ENCODE peak calls at places on chromosomes 2 and 18, in six cellular contexts. A is AG04449, P is colonic mucosa, K is spleen, M is thoracic aorta, S is mesothelial cell of epicardium. Q is an unnamed sample.

GRCh38 chr2:239685965-239686364 is 285.1 kb upstream of the HDAC4 start:
- DNase-seq in A (no peak), P (peak), K (no peak), M (no peak), S (no peak), Q (no peak)

GRCh38 chr2:181857471-181857870 is 34.1 kb upstream of the ITPRID2 start:
- DNase-seq in A (no peak), P (no peak), K (no peak), M (no peak), S (no peak), Q (no peak)

GRCh38 chr2:156537147-156537546 is 101.0 kb downstream of the GPD2 start:
- DNase-seq in A (no peak), P (no peak), K (no peak), M (no peak), S (no peak), Q (no peak)

GRCh38 chr18:35130236-35130635 is 89.0 kb downstream of the MAPRE2 start:
- DNase-seq in A (no peak), P (no peak), K (no peak), M (no peak), S (no peak), Q (no peak)

GRCh38 chr2:175035806-175036205 is 30.6 kb upstream of the CHN1 start:
- DNase-seq in A (no peak), P (no peak), K (no peak), M (no peak), S (no peak), Q (no peak)

GRCh38 chr2:12719400-12720104 is 2.8 kb downstream of the TRIB2 start:
- DNase-seq in A (no peak), P (no peak), K (no peak), M (no peak), S (no peak), Q (no peak)

GRCh38 chr2:46985512-46985911 is 69.9 kb upstream of the MCFD2 start:
- DNase-seq in A (no peak), P (no peak), K (peak), M (no peak), S (no peak), Q (no peak)

GRCh38 chr18:12254137-12254819 is at the start of gene CIDEA:
- DNase-seq in A (no peak), P (no peak), K (peak), M (no peak), S (peak), Q (no peak)

GRCh38 chr18:38011446-38011845 is 445.8 kb upstream of the CELF4 start:
- DNase-seq in A (no peak), P (no peak), K (no peak), M (no peak), S (no peak), Q (no peak)

GRCh38 chr2:105969552-105969951 is 224.5 kb downstream of the UXS1 start:
- DNase-seq in A (no peak), P (no peak), K (no peak), M (no peak), S (no peak), Q (no peak)

GRCh38 chr2:240825476-240825875 is 5.5 kb upstream of the KIF1A start:
- DNase-seq in A (no peak), P (no peak), K (no peak), M (no peak), S (no peak), Q (no peak)

GRCh38 chr2:226727251-226727650 is 72.4 kb downstream of the IRS1 start:
- DNase-seq in A (no peak), P (no peak), K (no peak), M (no peak), S (no peak), Q (no peak)

GRCh38 chr18:62245699-62246098 is 58.6 kb downstream of the RELCH start:
- DNase-seq in A (no peak), P (no peak), K (no peak), M (no peak), S (no peak), Q (no peak)

GRCh38 chr2:217790681-217791392 is 212.0 kb downstream of the TNS1 start:
- DNase-seq in A (peak), P (no peak), K (peak), M (no peak), S (no peak), Q (no peak)

GRCh38 chr18:54899500-54899899 is 59.8 kb downstream of the CCDC68 start:
- DNase-seq in A (no peak), P (no peak), K (no peak), M (no peak), S (no peak), Q (no peak)

GRCh38 chr2:8277921-8278571 is 403.8 kb upstream of the ID2 start:
- DNase-seq in A (no peak), P (no peak), K (no peak), M (no peak), S (no peak), Q (no peak)

GRCh38 chr2:155223781-155224406 is 525.4 kb downstream of the KCNJ3 start:
- DNase-seq in A (no peak), P (no peak), K (no peak), M (no peak), S (no peak), Q (no peak)

GRCh38 chr18:67500512-67500911 is 16.0 kb downstream of the DSEL start:
- DNase-seq in A (no peak), P (no peak), K (no peak), M (no peak), S (no peak), Q (no peak)

GRCh38 chr2:182868049-182868422 is 1.6 kb upstream of the FRZB start:
- DNase-seq in A (no peak), P (no peak), K (no peak), M (no peak), S (no peak), Q (no peak)

GRCh38 chr18:73563345-73563744 is 584.3 kb downstream of the FBXO15 start:
- DNase-seq in A (peak), P (no peak), K (no peak), M (no peak), S (no peak), Q (no peak)

GRCh38 chr2:216694201-216694825 is 1.0 kb downstream of the IGFBP5 start:
- DNase-seq in A (no peak), P (no peak), K (no peak), M (no peak), S (peak), Q (no peak)

GRCh38 chr2:230564805-230565779 is 147.6 kb upstream of the CAB39 start:
- DNase-seq in A (peak), P (no peak), K (no peak), M (no peak), S (no peak), Q (no peak)

GRCh38 chr2:177283871-177284270 is 19.3 kb upstream of the NFE2L2 start:
- DNase-seq in A (no peak), P (no peak), K (no peak), M (no peak), S (no peak), Q (no peak)

GRCh38 chr2:132729572-132729971 is 59.6 kb upstream of the LYPD1 start:
- DNase-seq in A (no peak), P (no peak), K (no peak), M (no peak), S (no peak), Q (no peak)

GRCh38 chr2:86764661-86765307 is 25.9 kb downstream of the CD8A start:
- DNase-seq in A (no peak), P (no peak), K (no peak), M (no peak), S (no peak), Q (no peak)
- TF ChIP-seq CTCF in A (peak), P (peak), K (peak), M (peak), S (peak), Q (peak)

GRCh38 chr2:9484533-9484932 is 10.2 kb downstream of the IAH1 start:
- DNase-seq in A (no peak), P (no peak), K (no peak), M (no peak), S (no peak), Q (no peak)
- TF ChIP-seq CTCF in A (no peak), P (no peak), K (no peak), M (no peak), S (no peak), Q (no peak)

GRCh38 chr2:121340926-121341325 is 55.9 kb upstream of the TFCP2L1 start:
- DNase-seq in A (no peak), P (no peak), K (no peak), M (no peak), S (no peak), Q (no peak)

GRCh38 chr2:121336528-121337294 is 51.7 kb upstream of the TFCP2L1 start:
- DNase-seq in A (no peak), P (no peak), K (no peak), M (no peak), S (no peak), Q (no peak)

GRCh38 chr2:121334581-121335293 is 49.7 kb upstream of the TFCP2L1 start:
- DNase-seq in A (no peak), P (no peak), K (peak), M (no peak), S (no peak), Q (no peak)

GRCh38 chr2:121335294-121336290 is 50.6 kb upstream of the TFCP2L1 start:
- DNase-seq in A (no peak), P (no peak), K (peak), M (no peak), S (no peak), Q (no peak)

DNA sequence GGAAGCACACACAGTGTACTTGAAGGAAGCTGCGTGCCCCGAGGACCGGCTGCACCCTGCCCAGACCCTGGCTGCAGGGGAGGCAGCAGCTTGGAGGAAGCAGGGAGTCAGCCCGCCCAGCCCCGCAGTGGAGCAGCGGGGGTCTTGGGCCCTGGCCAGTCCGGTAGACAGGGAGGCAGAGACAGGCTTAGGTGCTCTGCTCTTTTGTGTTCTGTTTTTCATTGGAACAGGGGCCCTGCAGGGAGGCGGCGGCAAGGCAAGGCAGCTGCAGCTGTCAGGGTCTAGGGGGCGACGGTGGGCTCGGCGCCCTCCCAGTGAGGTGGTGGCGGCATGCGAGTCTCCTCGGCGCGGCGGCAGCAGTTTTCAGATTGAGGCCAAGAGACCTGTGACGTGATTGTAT is 53.3 kb upstream of the TFCP2L1 start:
- DNase-seq in A (no peak), P (no peak), K (peak), M (no peak), S (no peak), Q (no peak)
- TF ChIP-seq CTCF in A (no peak), P (no peak), K (no peak), M (no peak), S (no peak), Q (no peak)

GRCh38 chr2:201622306-201622705 is 21.0 kb downstream of the TMEM237 start:
- DNase-seq in A (no peak), P (no peak), K (no peak), M (no peak), S (no peak), Q (no peak)

GRCh38 chr2:201621293-201621999 is 21.9 kb downstream of the TMEM237 start:
- DNase-seq in A (no peak), P (no peak), K (no peak), M (no peak), S (no peak), Q (no peak)

GRCh38 chr2:201618744-201619654 is 24.3 kb downstream of the TMEM237 start:
- DNase-seq in A (no peak), P (peak), K (peak), M (peak), S (no peak), Q (no peak)
- TF ChIP-seq CTCF in A (peak), P (no peak), K (no peak), M (peak), S (no peak), Q (no peak)

GRCh38 chr2:135585586-135585985 is 54.3 kb downstream of the R3HDM1 start:
- DNase-seq in A (no peak), P (no peak), K (no peak), M (no peak), S (no peak), Q (no peak)
- TF ChIP-seq CTCF in A (no peak), P (no peak), K (no peak), M (no peak), S (no peak), Q (peak)

GRCh38 chr2:122132292-122132691 is 376.8 kb downstream of the TSN start:
- DNase-seq in A (no peak), P (no peak), K (no peak), M (no peak), S (no peak), Q (no peak)

GRCh38 chr2:122135353-122135947 is 380.0 kb downstream of the TSN start:
- DNase-seq in A (no peak), P (no peak), K (no peak), M (no peak), S (no peak), Q (no peak)

GRCh38 chr2:122138561-122138960 is 383.1 kb downstream of the TSN start:
- DNase-seq in A (no peak), P (no peak), K (no peak), M (no peak), S (no peak), Q (no peak)

GRCh38 chr2:122139739-122140138 is 384.3 kb downstream of the TSN start:
- DNase-seq in A (no peak), P (no peak), K (no peak), M (no peak), S (no peak), Q (no peak)

DNA sequence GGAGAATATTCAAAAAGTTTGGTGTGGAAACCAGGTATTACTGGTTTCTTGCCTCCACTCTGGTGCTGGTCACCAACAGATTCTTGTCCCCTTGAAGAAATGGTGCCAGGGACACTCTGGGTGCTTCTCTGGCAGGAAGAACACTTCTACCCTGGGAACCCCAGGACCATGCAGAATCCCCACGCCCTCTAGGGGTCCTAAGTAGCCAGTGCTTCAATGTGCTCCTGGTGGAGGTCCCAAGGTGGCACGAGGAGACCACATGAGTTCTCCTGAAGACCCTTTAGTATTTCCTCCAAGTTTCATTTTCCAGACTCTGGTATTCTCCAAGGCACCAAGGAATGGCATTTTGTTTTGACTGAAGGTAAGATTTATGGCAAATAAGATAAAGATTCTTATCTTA is 380.6 kb downstream of the TSN start:
- DNase-seq in A (no peak), P (no peak), K (no peak), M (no peak), S (no peak), Q (no peak)
- TF ChIP-seq CTCF in A (peak), P (no peak), K (no peak), M (no peak), S (peak), Q (peak)

GRCh38 chr2:130337735-130338325 is 4.9 kb upstream of the IMP4 start:
- DNase-seq in A (no peak), P (peak), K (no peak), M (no peak), S (no peak), Q (no peak)

GRCh38 chr2:130335226-130335625 is 7.5 kb upstream of the IMP4 start:
- DNase-seq in A (no peak), P (no peak), K (no peak), M (no peak), S (no peak), Q (no peak)

GRCh38 chr2:130336150-130336876 is 6.4 kb upstream of the IMP4 start:
- DNase-seq in A (no peak), P (peak), K (no peak), M (no peak), S (no peak), Q (no peak)

GRCh38 chr2:130338793-130339345 is 3.8 kb upstream of the IMP4 start:
- DNase-seq in A (no peak), P (peak), K (no peak), M (no peak), S (no peak), Q (no peak)

DNA sequence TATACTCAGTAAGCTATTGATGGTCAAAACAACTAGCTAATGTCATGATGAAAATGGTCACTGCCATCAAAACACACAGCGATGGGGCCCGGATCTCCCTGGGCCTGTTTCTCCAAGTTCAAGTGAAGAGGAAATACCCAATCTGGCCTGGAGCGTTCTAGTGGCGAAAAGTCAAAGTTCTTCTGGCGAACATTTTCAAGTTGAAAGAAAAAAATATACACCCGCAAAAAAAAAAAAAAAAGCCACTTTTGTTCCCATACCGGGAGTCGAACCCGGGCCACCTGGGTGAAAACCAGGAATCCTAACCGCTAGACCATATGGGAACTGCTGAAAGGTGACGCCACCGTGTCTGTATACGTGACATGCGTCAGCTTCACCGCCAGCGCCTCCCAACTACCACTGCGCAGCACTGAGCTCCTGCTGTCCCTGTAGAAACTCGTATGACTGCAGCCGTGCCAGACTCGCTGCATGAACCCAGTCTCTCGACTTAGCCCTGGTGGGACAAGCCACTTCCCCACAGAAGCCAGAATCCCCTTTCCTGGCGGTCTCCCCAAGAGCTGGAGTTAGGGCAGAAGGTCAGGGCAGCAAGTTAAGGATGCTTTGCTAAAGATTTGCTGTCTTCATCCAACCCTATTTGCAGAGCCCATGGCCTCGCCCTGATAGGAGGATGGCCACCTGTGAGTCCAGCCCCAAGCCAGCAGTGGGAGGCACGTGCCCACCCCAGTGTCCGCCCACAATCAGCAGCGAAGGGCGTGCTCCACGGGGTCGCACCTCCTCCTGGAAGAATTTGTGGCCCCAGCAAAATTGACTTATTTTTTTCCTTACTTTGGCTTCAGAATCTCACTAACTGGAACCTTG is 5.6 kb upstream of the IMP4 start:
- DNase-seq in A (no peak), P (peak), K (peak), M (no peak), S (peak), Q (peak)
- TF ChIP-seq CTCF in A (peak), P (no peak), K (peak), M (no peak), S (no peak), Q (no peak)

DNA sequence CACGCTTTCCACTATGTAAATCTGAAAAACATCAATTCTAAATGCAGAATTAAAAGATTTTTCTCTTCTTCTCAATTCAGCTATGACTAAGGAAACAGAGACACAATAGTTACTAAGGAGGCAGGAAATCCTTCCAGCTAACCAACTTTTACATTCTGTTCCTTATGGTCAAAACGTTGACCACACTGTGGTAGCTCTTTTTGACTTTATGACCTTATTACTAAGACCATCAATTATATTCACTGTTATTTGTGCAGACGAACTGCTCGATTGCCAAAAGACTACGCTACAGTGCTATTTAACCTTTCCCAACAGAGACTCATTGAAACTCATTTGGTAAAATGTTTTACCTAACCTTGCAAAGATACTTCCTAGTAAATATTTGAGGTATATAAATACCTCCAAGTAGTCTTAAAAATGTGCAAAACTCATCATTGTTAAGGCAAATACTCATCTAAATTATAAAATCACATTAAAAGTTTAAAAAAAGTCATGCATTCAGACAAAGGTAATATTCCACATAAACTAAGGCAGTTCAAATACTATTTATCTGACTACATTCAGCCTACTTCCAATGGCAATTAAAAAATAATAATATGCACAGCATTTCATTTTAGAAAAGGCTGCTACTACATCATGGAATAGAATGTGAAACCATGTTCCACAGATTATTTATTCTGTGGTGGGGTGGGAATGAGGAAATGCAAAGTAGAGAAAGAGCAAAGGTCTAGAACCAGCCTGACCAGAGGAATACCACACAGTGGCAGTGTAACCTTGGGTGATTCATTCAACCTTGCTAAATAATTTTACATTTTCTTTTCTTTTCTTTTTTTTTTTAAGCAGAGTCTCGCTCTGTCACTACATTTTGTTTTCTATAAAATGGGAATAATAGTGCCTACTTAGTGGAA is 139.8 kb downstream of the THADA start:
- DNase-seq in A (no peak), P (no peak), K (no peak), M (no peak), S (no peak), Q (no peak)
- TF ChIP-seq CTCF in A (no peak), P (no peak), K (peak), M (no peak), S (no peak), Q (no peak)

DNA sequence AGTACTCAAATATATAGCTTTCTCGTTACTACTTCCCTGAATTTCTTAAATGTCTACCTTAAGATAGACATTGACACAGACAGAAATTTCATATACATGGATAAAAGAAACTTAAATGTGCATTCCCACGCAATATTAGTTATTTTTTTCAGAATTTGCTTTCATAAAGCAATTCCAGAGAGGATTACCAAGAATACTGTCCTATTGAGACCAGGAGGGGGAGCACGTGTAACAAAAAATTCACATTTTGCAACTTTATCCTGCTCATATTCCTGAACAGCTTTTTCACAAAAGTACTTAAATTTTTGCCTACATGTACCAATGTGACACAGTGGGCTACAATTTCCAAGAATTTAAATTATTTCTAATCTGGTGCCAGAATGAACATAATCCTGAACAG is 30.7 kb upstream of the ERCC3 start:
- DNase-seq in A (no peak), P (no peak), K (no peak), M (no peak), S (no peak), Q (no peak)
- TF ChIP-seq CTCF in A (peak), P (peak), K (peak), M (peak), S (peak), Q (peak)